ENCODE peak calls at places on chromosomes 1 and 21, in nine cellular contexts. W is endodermal cell; M is neuronal stem cell; X is colonic mucosa; I is stomach; N is neural progenitor cell; C is thoracic aorta; F is CD4-positive, alpha-beta T cell; D is gastrocnemius medialis. J is an unnamed sample.

GRCh38 chr1:32116531-32116930 is 8.7 kb downstream of the KPNA6 start:
- DNase-seq in X (no peak), F (no peak), D (no peak), W (no peak), M (no peak), C (no peak), I (no peak), N (no peak), J (no peak)

GRCh38 chr1:227937531-227938145 is 10.1 kb downstream of the WNT9A start:
- DNase-seq in D (peak), N (no peak), F (no peak), I (no peak), C (no peak), X (no peak), M (no peak), W (peak), J (peak)

GRCh38 chr1:38055965-38056364 is 9.4 kb upstream of the POU3F1 start:
- DNase-seq in D (no peak), W (no peak), N (no peak), M (no peak), C (no peak), I (no peak), X (no peak), F (no peak), J (no peak)

GRCh38 chr1:44664730-44665370 is 9.4 kb downstream of the TMEM53 start:
- DNase-seq in D (no peak), I (no peak), M (no peak), W (no peak), F (no peak), N (no peak), C (no peak), X (no peak), J (no peak)

GRCh38 chr1:1470626-1471388 is 758 bp upstream of the ATAD3B start:
- DNase-seq in N (peak), W (peak), D (no peak), X (peak), C (no peak), I (no peak), F (no peak), M (no peak), J (peak)

GRCh38 chr1:205543351-205544305 is 39.2 kb downstream of the CDK18 start:
- DNase-seq in F (no peak), I (peak), W (peak), C (peak), N (peak), M (peak), D (peak), X (peak), J (peak)

GRCh38 chr1:116911166-116911553 is 1.4 kb downstream of the PTGFRN start:
- DNase-seq in F (no peak), I (no peak), W (peak), N (peak), M (no peak), D (no peak), C (no peak), X (no peak), J (peak)

GRCh38 chr1:169250022-169250421 is 117.6 kb downstream of the NME7 start:
- DNase-seq in N (no peak), I (no peak), X (no peak), F (no peak), C (no peak), W (no peak), D (no peak), M (no peak), J (no peak)

GRCh38 chr1:184555665-184556641 is 169.1 kb downstream of the C1orf21 start:
- DNase-seq in W (no peak), I (no peak), C (no peak), X (no peak), N (no peak), F (no peak), M (no peak), D (peak), J (peak)

GRCh38 chr1:58814251-58815068 is 30.6 kb upstream of the JUN start:
- DNase-seq in D (peak), I (peak), C (no peak), X (peak), N (peak), F (no peak), W (peak), M (peak), J (peak)

GRCh38 chr1:25695991-25696330 is 79.4 kb downstream of the MAN1C1 start:
- DNase-seq in M (no peak), C (peak), W (no peak), F (no peak), D (peak), I (no peak), N (no peak), X (no peak), J (no peak)

GRCh38 chr1:228081578-228082259 is 789 bp upstream of the ARF1 start:
- DNase-seq in I (no peak), C (no peak), M (peak), N (peak), X (no peak), F (no peak), D (no peak), W (peak), J (peak)

GRCh38 chr1:228096416-228097332 is 6.5 kb downstream of the C1orf35 start:
- DNase-seq in C (no peak), X (no peak), W (peak), I (no peak), N (no peak), M (no peak), D (peak), F (no peak), J (no peak)

GRCh38 chr1:232950919-232951579 is 638 bp downstream of the NTPCR start:
- DNase-seq in I (no peak), F (no peak), D (no peak), M (no peak), X (peak), C (no peak), N (peak), W (peak), J (no peak)

GRCh38 chr1:199612976-199613774 is 414.3 kb upstream of the NR5A2 start:
- DNase-seq in X (no peak), N (no peak), W (no peak), C (no peak), F (no peak), D (no peak), M (no peak), I (no peak), J (no peak)

GRCh38 chr1:221035680-221036153 is 156.5 kb downstream of the HLX start:
- DNase-seq in W (no peak), I (no peak), X (no peak), M (no peak), C (no peak), N (no peak), D (peak), F (no peak), J (no peak)

GRCh38 chr1:109880961-109881894 is 29.4 kb upstream of the CSF1 start:
- DNase-seq in N (no peak), M (no peak), D (no peak), X (no peak), I (no peak), C (no peak), W (no peak), F (no peak), J (peak)

GRCh38 chr1:19220991-19221390 is 10.9 kb upstream of the UBR4 start:
- DNase-seq in W (no peak), D (no peak), F (no peak), X (no peak), C (no peak), M (no peak), N (no peak), I (no peak), J (no peak)

GRCh38 chr1:189607477-189608096 is 870.1 kb downstream of the BRINP3 start:
- DNase-seq in X (no peak), M (no peak), C (no peak), I (no peak), W (no peak), F (no peak), D (no peak), N (no peak), J (no peak)

GRCh38 chr1:228927947-228928898 is 192.9 kb downstream of the RHOU start:
- DNase-seq in N (no peak), X (no peak), I (no peak), F (no peak), D (no peak), M (no peak), C (no peak), W (no peak), J (no peak)

GRCh38 chr1:151494741-151495281 is 16.4 kb upstream of the CGN start:
- DNase-seq in M (no peak), D (no peak), N (peak), X (no peak), F (no peak), I (no peak), W (peak), C (no peak), J (no peak)

GRCh38 chr1:42323551-42323950 is 11.5 kb downstream of the FOXJ3 start:
- DNase-seq in M (no peak), D (no peak), I (no peak), W (no peak), N (no peak), X (no peak), C (no peak), F (no peak), J (no peak)

GRCh38 chr1:156155760-156156495 is 2.5 kb downstream of the SEMA4A start:
- DNase-seq in C (no peak), D (no peak), F (no peak), N (no peak), X (no peak), W (no peak), M (no peak), I (no peak), J (no peak)

GRCh38 chr1:193310569-193310968 is 124.2 kb upstream of the B3GALT2 start:
- DNase-seq in W (no peak), M (no peak), F (no peak), D (no peak), C (no peak), X (peak), I (no peak), N (no peak), J (no peak)

GRCh38 chr21:33308586-33309490 is 15.9 kb upstream of the IFNAR1 start:
- DNase-seq in W (no peak), D (no peak), N (no peak), X (no peak), F (no peak), C (no peak), I (no peak), M (no peak), J (no peak)

GRCh38 chr1:85289207-85289847 is 12.9 kb upstream of the BCL10 start:
- DNase-seq in I (peak), F (no peak), X (no peak), N (no peak), W (no peak), M (no peak), C (no peak), D (no peak), J (no peak)

GRCh38 chr1:214188835-214189234 is 92.1 kb upstream of the SMYD2 start:
- DNase-seq in D (no peak), X (no peak), I (no peak), N (no peak), W (no peak), M (no peak), C (no peak), F (no peak), J (no peak)

GRCh38 chr21:44711327-44712202 is at the start of gene TSPEAR:
- DNase-seq in X (no peak), C (no peak), N (peak), D (no peak), I (no peak), M (no peak), W (peak), F (no peak), J (no peak)

GRCh38 chr1:50275564-50275963 is 147.7 kb downstream of the DMRTA2 start:
- DNase-seq in F (no peak), M (no peak), N (no peak), W (peak), I (no peak), D (no peak), C (no peak), X (no peak), J (no peak)

GRCh38 chr21:43634618-43635017 is 24.7 kb downstream of the HSF2BP start:
- DNase-seq in N (no peak), M (no peak), I (no peak), C (no peak), X (no peak), W (no peak), F (no peak), D (no peak), J (no peak)

GRCh38 chr21:17746920-17747319 is 72.2 kb downstream of the C21orf91 start:
- DNase-seq in M (no peak), X (no peak), C (no peak), F (no peak), I (no peak), D (no peak), W (no peak), N (no peak), J (no peak)

GRCh38 chr1:19762175-19762779 is 37.4 kb downstream of the TMCO4 start:
- DNase-seq in D (no peak), F (peak), I (peak), W (peak), N (peak), M (peak), C (no peak), X (peak), J (no peak)

GRCh38 chr1:182781849-182782586 is 7.6 kb upstream of the NPL start:
- DNase-seq in D (peak), I (peak), X (peak), C (no peak), F (peak), W (peak), N (peak), M (peak), J (peak)

GRCh38 chr1:248837045-248837793 is 805 bp upstream of the ZNF672 start:
- DNase-seq in C (no peak), N (peak), W (no peak), I (peak), D (no peak), F (no peak), X (peak), M (no peak), J (no peak)

GRCh38 chr1:185316163-185317033 is 645 bp downstream of the IVNS1ABP start:
- DNase-seq in W (peak), M (peak), C (peak), X (peak), F (peak), I (peak), D (peak), N (peak), J (peak)

GRCh38 chr1:183989078-183989577 is 48.4 kb downstream of the COLGALT2 start:
- DNase-seq in W (no peak), M (no peak), F (no peak), N (no peak), X (no peak), D (peak), C (peak), I (no peak), J (peak)

GRCh38 chr1:17377325-17377953 is 5.4 kb downstream of the PADI6 start:
- DNase-seq in D (no peak), N (no peak), M (no peak), C (no peak), I (no peak), X (no peak), W (peak), F (no peak), J (no peak)

GRCh38 chr1:6260433-6260934 is 414 bp downstream of the GPR153 start:
- DNase-seq in X (no peak), I (no peak), D (no peak), C (no peak), M (no peak), N (peak), F (no peak), W (peak), J (peak)

DNA sequence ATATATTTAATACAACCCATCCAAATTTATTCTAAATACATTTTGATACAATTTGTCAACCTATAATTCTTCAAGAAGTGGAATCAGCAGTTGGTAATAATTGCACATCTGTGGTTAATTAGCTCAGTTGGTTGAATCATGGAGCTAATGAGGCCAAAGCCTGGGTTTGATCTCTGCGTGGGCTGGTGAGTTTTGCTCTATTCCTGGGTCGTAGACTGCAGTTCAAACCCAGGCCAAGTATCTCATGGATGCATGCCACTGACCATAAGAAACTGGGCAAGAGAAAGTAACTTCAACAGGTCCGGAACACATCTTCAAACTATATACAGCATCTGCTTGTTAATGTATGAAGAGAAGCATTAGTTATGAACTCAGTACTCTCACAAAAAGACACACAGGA is 779.7 kb downstream of the USP25 start:
- DNase-seq in C (no peak), I (no peak), N (no peak), D (no peak), W (no peak), X (no peak), M (no peak), F (no peak), J (no peak)
- H3K27ac ChIP-seq in C (no peak), I (no peak), N (no peak), D (no peak), W (no peak), X (no peak), M (no peak), F (no peak), J (no peak)

GRCh38 chr1:203307690-203308126 is 2.4 kb downstream of the BTG2 start:
- DNase-seq in D (no peak), I (no peak), W (peak), M (no peak), X (no peak), F (no peak), N (peak), C (no peak), J (no peak)

GRCh38 chr1:203305809-203306088 is 430 bp downstream of the BTG2 start:
- DNase-seq in N (no peak), W (no peak), X (peak), F (no peak), M (no peak), D (no peak), C (no peak), I (no peak), J (no peak)

GRCh38 chr1:203306089-203306969 is 1.0 kb downstream of the BTG2 start:
- DNase-seq in W (peak), I (peak), F (no peak), C (peak), D (peak), M (no peak), X (peak), N (peak), J (peak)

GRCh38 chr1:203308205-203309114 is 3.1 kb downstream of the BTG2 start:
- DNase-seq in W (no peak), X (no peak), M (no peak), N (peak), I (no peak), D (no peak), F (no peak), C (no peak), J (no peak)

DNA sequence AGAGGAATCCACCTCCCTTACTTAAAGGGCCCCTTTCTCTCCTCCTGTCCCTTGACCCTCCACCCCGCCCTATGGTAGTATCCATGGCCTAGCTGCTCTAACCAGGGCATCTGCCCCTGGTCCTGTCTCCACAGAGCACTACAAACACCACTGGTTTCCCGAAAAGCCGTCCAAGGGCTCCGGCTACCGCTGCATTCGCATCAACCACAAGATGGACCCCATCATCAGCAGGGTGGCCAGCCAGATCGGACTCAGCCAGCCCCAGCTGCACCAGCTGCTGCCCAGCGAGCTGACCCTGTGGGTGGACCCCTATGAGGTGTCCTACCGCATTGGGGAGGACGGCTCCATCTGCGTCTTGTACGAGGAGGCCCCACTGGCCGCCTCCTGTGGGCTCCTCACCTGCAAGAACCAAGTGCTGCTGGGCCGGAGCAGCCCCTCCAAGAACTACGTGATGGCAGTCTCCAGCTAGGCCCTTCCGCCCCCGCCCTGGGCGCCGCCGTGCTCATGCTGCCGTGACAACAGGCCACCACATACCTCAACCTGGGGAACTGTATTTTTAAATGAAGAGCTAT is 1.7 kb downstream of the BTG2 start:
- DNase-seq in D (no peak), F (no peak), X (peak), N (peak), C (no peak), M (no peak), W (peak), I (peak), J (peak)
- H3K27ac ChIP-seq in D (peak), F (peak), X (peak), N (no peak), C (peak), M (no peak), W (no peak), I (peak), J (peak)

DNA sequence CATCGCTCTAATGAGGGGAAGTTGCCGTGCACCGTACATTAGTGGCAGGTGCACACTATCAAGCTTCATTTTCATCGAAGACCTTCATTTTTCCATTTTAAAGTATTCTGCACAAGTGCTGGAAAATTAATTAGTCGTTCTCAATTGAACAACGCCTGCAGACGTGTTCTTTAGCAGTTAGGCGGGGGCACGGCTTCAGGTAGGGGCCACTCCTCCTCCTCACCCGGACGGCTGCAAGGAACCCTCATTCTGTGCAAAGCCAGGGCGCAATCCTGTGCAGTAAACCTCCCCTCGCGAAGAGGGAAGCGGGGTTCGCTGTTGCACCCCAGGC is 39.7 kb upstream of the NFIA start:
- DNase-seq in D (no peak), F (no peak), C (no peak), N (no peak), W (no peak), X (no peak), I (no peak), M (no peak), J (no peak)
- H3K27ac ChIP-seq in D (no peak), F (no peak), C (peak), N (no peak), W (no peak), X (no peak), I (no peak), M (no peak), J (no peak)

DNA sequence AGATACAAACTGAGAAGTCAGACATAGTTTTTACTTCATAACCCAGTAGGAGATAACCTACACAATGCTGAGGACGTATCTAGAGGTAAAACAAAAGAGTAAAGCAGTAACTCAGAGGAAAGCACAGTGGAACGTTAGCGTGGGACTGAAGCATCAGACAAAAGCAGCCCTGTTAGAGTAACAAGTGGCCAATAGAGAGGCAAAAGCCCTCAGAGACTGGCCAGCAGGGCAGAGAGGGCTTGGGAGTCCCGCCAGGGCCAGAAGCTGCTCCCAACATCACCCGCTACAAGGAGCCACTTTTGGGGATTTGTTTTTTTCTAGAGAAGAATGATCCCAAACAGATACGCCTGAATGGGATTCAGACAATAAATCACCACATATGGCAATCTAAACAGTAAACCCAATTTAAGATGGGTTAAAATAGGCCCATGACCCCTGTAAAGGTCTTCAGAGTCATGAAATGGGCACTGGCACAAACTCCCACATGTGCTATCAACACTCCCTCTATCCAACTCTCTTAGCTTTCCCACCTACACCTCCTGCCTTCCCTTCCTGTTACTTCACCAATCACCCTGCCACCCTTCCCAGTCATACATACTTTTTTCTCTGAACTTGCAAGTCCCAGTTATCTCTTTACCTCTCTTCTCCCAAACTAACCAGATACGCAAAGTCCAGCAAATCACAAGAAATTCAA is 17.2 kb downstream of the TADA1 start:
- DNase-seq in D (no peak), F (no peak), N (peak), I (no peak), M (no peak), X (no peak), W (no peak), C (no peak), J (no peak)
- H3K27ac ChIP-seq in D (no peak), F (no peak), N (peak), I (no peak), M (peak), X (no peak), W (no peak), C (no peak), J (peak)